ENCODE peak calls at places on chromosomes 5 and 9, in ten cellular contexts. W, T, D, N, L, Y, K, R, J and X are unnamed samples.

GRCh38 chr5:179920175-179920574 is 12.5 kb upstream of the TBC1D9B start:
- DNase-seq in W (no peak), T (no peak), D (no peak), N (no peak), L (no peak), Y (no peak), K (no peak), R (no peak), J (no peak), X (no peak)

GRCh38 chr5:130643321-130643720 is 521.7 kb downstream of the HINT1 start:
- DNase-seq in W (no peak), T (no peak), D (no peak), N (no peak), L (no peak), Y (no peak), K (no peak), R (no peak), J (no peak), X (no peak)

GRCh38 chr5:32280656-32281081 is 32.1 kb downstream of the MTMR12 start:
- DNase-seq in W (no peak), T (no peak), D (no peak), N (no peak), L (no peak), Y (no peak), K (no peak), R (no peak), J (no peak), X (no peak)

GRCh38 chr9:84609779-84610178 is 59.8 kb upstream of the NTRK2 start:
- DNase-seq in W (peak), T (no peak), D (no peak), N (no peak), L (no peak), Y (no peak), K (no peak), R (no peak), J (no peak), X (no peak)

GRCh38 chr5:107359033-107359915 is 311.5 kb downstream of the EFNA5 start:
- DNase-seq in W (no peak), T (no peak), D (no peak), N (peak), L (no peak), Y (no peak), K (no peak), R (no peak), J (peak), X (no peak)

GRCh38 chr9:90939367-90939766 is 137.7 kb downstream of the SYK start:
- DNase-seq in W (no peak), T (no peak), D (no peak), N (no peak), L (no peak), Y (no peak), K (no peak), R (no peak), J (no peak), X (no peak)

GRCh38 chr9:114856210-114856941 is 50.5 kb upstream of the TNFSF15 start:
- DNase-seq in W (no peak), T (no peak), D (peak), N (peak), L (no peak), Y (no peak), K (no peak), R (peak), J (no peak), X (no peak)

GRCh38 chr9:12875216-12875615 is 100.4 kb downstream of the LURAP1L start:
- DNase-seq in W (no peak), T (no peak), D (no peak), N (peak), L (no peak), Y (no peak), K (no peak), R (no peak), J (no peak), X (no peak)

GRCh38 chr5:2534970-2535369 is 216.5 kb downstream of the IRX2 start:
- DNase-seq in W (no peak), T (no peak), D (no peak), N (no peak), L (no peak), Y (no peak), K (no peak), R (no peak), J (no peak), X (no peak)

GRCh38 chr9:95025213-95026170 is 292.0 kb downstream of the FANCC start:
- DNase-seq in W (no peak), T (no peak), D (no peak), N (peak), L (peak), Y (peak), K (no peak), R (peak), J (no peak), X (no peak)

GRCh38 chr5:66080664-66081063 is 63.4 kb upstream of the SREK1 start:
- DNase-seq in W (no peak), T (no peak), D (no peak), N (peak), L (no peak), Y (no peak), K (no peak), R (no peak), J (no peak), X (no peak)

GRCh38 chr5:134609232-134609851 is 23.3 kb downstream of the SAR1B start:
- DNase-seq in W (no peak), T (no peak), D (no peak), N (no peak), L (no peak), Y (no peak), K (no peak), R (no peak), J (no peak), X (no peak)